ENCODE peak calls at places on chromosome 11, in seven cellular contexts. One of them, this sample, is unnamed.
A peak's percentile ranks its signal among the peaks of the same experiment; 100 is the strongest.

GRCh38 chr11:2489103-2489502 is 44.3 kb downstream of the KCNQ1 start:
- DNase-seq in H9: no peak
- DNase-seq in H1: no peak
- DNase-seq in IMR-90: no peak
- DNase-seq in mesenchymal stem cell: no peak
- DNase-seq in mesendoderm: no peak
- DNase-seq in trophoblast cell: no peak
- DNase-seq in this sample: no peak

GRCh38 chr11:42800041-42800440 is 511.8 kb upstream of the API5 start:
- DNase-seq in H9: no peak
- DNase-seq in H1: no peak
- DNase-seq in IMR-90: no peak
- DNase-seq in mesenchymal stem cell: no peak
- DNase-seq in mesendoderm: no peak
- DNase-seq in trophoblast cell: no peak
- DNase-seq in this sample: no peak

GRCh38 chr11:79018371-79018849 is 422.4 kb downstream of the TENM4 start:
- DNase-seq in H9: no peak
- DNase-seq in H1: no peak
- DNase-seq in IMR-90: peak; percentile 97
- DNase-seq in mesenchymal stem cell: peak; percentile 18
- DNase-seq in mesendoderm: peak; percentile 93
- DNase-seq in trophoblast cell: no peak
- DNase-seq in this sample: no peak

GRCh38 chr11:19398772-19399542 is 158.2 kb upstream of the E2F8 start:
- DNase-seq in H9: no peak
- DNase-seq in H1: no peak
- DNase-seq in IMR-90: peak; percentile 94
- DNase-seq in mesenchymal stem cell: peak; percentile 61
- DNase-seq in mesendoderm: no peak
- DNase-seq in trophoblast cell: peak; percentile 3
- DNase-seq in this sample: no peak

GRCh38 chr11:95711162-95711944 is 78.2 kb downstream of the FAM76B start:
- DNase-seq in H9: no peak
- DNase-seq in H1: no peak
- DNase-seq in IMR-90: peak; percentile 14
- DNase-seq in mesenchymal stem cell: no peak
- DNase-seq in mesendoderm: no peak
- DNase-seq in trophoblast cell: no peak
- DNase-seq in this sample: no peak

GRCh38 chr11:1341928-1342524 is 32.6 kb upstream of the TOLLIP start:
- DNase-seq in H9: no peak
- DNase-seq in H1: no peak
- DNase-seq in IMR-90: peak; percentile 64
- DNase-seq in mesenchymal stem cell: peak; percentile 51
- DNase-seq in mesendoderm: no peak
- DNase-seq in trophoblast cell: peak; percentile 6
- DNase-seq in this sample: no peak

GRCh38 chr11:11931461-11932055 is 76.9 kb downstream of the DKK3 start:
- DNase-seq in H9: no peak
- DNase-seq in H1: no peak
- DNase-seq in IMR-90: peak; percentile 74
- DNase-seq in mesenchymal stem cell: peak; percentile 65
- DNase-seq in mesendoderm: peak; percentile 76
- DNase-seq in trophoblast cell: peak; percentile 81
- DNase-seq in this sample: peak; percentile 14

GRCh38 chr11:105538531-105538930 is 71.3 kb upstream of the GRIA4 start:
- DNase-seq in H9: no peak
- DNase-seq in H1: no peak
- DNase-seq in IMR-90: no peak
- DNase-seq in mesenchymal stem cell: no peak
- DNase-seq in mesendoderm: no peak
- DNase-seq in trophoblast cell: no peak
- DNase-seq in this sample: no peak

GRCh38 chr11:1167751-1168231 is 10.0 kb downstream of the MUC5AC start:
- DNase-seq in H9: no peak
- DNase-seq in H1: no peak
- DNase-seq in IMR-90: no peak
- DNase-seq in mesenchymal stem cell: no peak
- DNase-seq in mesendoderm: no peak
- DNase-seq in trophoblast cell: no peak
- DNase-seq in this sample: no peak

GRCh38 chr11:119512373-119512772 is 89.4 kb upstream of the THY1 start:
- DNase-seq in H9: no peak
- DNase-seq in H1: no peak
- DNase-seq in IMR-90: no peak
- DNase-seq in mesenchymal stem cell: no peak
- DNase-seq in mesendoderm: no peak
- DNase-seq in trophoblast cell: no peak
- DNase-seq in this sample: no peak

GRCh38 chr11:7579226-7579825 is 65.5 kb downstream of the PPFIBP2 start:
- DNase-seq in H9: no peak
- DNase-seq in H1: no peak
- DNase-seq in IMR-90: peak; percentile 57
- DNase-seq in mesenchymal stem cell: peak; percentile 74
- DNase-seq in mesendoderm: no peak
- DNase-seq in trophoblast cell: peak; percentile 83
- DNase-seq in this sample: no peak

GRCh38 chr11:31722754-31723153 is 88.4 kb downstream of the PAX6 start:
- DNase-seq in H9: no peak
- DNase-seq in H1: no peak
- DNase-seq in IMR-90: no peak
- DNase-seq in mesenchymal stem cell: no peak
- DNase-seq in mesendoderm: no peak
- DNase-seq in trophoblast cell: no peak
- DNase-seq in this sample: no peak

GRCh38 chr11:94129505-94130335 is 1.1 kb downstream of the PANX1 start:
- DNase-seq in H9: peak; percentile 76
- DNase-seq in H1: peak; percentile 33
- DNase-seq in IMR-90: peak; percentile 39
- DNase-seq in mesenchymal stem cell: peak; percentile 51
- DNase-seq in mesendoderm: no peak
- DNase-seq in trophoblast cell: peak; percentile 34
- DNase-seq in this sample: no peak

GRCh38 chr11:124610295-124610694 is 933 bp upstream of the PANX3 start:
- DNase-seq in H9: no peak
- DNase-seq in H1: no peak
- DNase-seq in IMR-90: no peak
- DNase-seq in mesenchymal stem cell: no peak
- DNase-seq in mesendoderm: no peak
- DNase-seq in trophoblast cell: no peak
- DNase-seq in this sample: no peak

GRCh38 chr11:116234989-116235567 is 537.7 kb downstream of the BUD13 start:
- DNase-seq in H9: peak; percentile 60
- DNase-seq in H1: no peak
- DNase-seq in IMR-90: no peak
- DNase-seq in mesenchymal stem cell: no peak
- DNase-seq in mesendoderm: peak; percentile 84
- DNase-seq in trophoblast cell: no peak
- DNase-seq in this sample: no peak

GRCh38 chr11:118609380-118610219 is 2.2 kb downstream of the PHLDB1 start:
- DNase-seq in H9: no peak
- DNase-seq in H1: peak; percentile 75
- DNase-seq in IMR-90: peak; percentile 34
- DNase-seq in mesenchymal stem cell: peak; percentile 63
- DNase-seq in mesendoderm: peak; percentile 26
- DNase-seq in trophoblast cell: no peak
- DNase-seq in this sample: no peak

GRCh38 chr11:109993786-109994185 is 99.4 kb upstream of the ZC3H12C start:
- DNase-seq in H9: no peak
- DNase-seq in H1: no peak
- DNase-seq in IMR-90: peak; percentile 13
- DNase-seq in mesenchymal stem cell: peak; percentile 28
- DNase-seq in mesendoderm: no peak
- DNase-seq in trophoblast cell: no peak
- DNase-seq in this sample: no peak

GRCh38 chr11:118521892-118522311 is 5.4 kb upstream of the TTC36 start:
- DNase-seq in H9: no peak
- DNase-seq in H1: no peak
- DNase-seq in IMR-90: no peak
- DNase-seq in mesenchymal stem cell: no peak
- DNase-seq in mesendoderm: no peak
- DNase-seq in trophoblast cell: no peak
- DNase-seq in this sample: no peak

GRCh38 chr11:71500601-71501021 is 26.5 kb upstream of the KRTAP5-7 start:
- DNase-seq in H9: no peak
- DNase-seq in H1: no peak
- DNase-seq in IMR-90: no peak
- DNase-seq in mesenchymal stem cell: no peak
- DNase-seq in mesendoderm: no peak
- DNase-seq in trophoblast cell: no peak
- DNase-seq in this sample: no peak

DNA sequence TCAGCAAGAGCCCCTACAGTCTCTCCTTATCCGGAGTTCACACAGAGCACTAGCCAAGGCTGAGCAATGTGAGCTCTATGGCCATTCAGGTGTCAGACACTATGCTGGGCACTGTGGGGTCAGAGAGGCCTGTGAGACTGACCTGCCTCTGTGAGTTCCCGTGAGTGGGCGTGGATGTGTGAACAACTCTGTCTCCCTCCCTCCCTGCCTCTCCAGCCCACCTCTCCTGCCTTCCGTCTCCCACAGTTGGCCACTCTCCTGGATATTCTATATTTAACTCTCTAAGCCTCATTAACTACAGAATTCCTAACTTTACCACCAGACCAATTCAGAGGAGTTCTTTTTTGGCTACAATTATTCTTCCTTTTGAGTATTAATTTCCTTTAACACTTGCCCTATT is 191.6 kb upstream of the NCAM1 start:
- DNase-seq in H9: no peak
- DNase-seq in H1: no peak
- DNase-seq in IMR-90: no peak
- DNase-seq in mesenchymal stem cell: no peak
- DNase-seq in mesendoderm: no peak
- DNase-seq in trophoblast cell: no peak
- DNase-seq in this sample: no peak
- H2BK5ac ChIP-seq in H9: no peak overlapping the region
- H2BK5ac ChIP-seq in H1: no peak overlapping the region
- H2BK5ac ChIP-seq in IMR-90: no peak overlapping the region
- H2BK5ac ChIP-seq in mesenchymal stem cell: no peak overlapping the region
- H2BK5ac ChIP-seq in mesendoderm: no peak overlapping the region
- H2BK5ac ChIP-seq in trophoblast cell: no peak overlapping the region
- H2BK5ac ChIP-seq in this sample: no peak overlapping the region

GRCh38 chr11:56509439-56509838 is 18.3 kb upstream of the OR5M8 start:
- DNase-seq in H9: no peak
- DNase-seq in H1: no peak
- DNase-seq in IMR-90: no peak
- DNase-seq in mesenchymal stem cell: no peak
- DNase-seq in mesendoderm: no peak
- DNase-seq in trophoblast cell: no peak
- DNase-seq in this sample: no peak
- H2BK5ac ChIP-seq in H9: no peak overlapping the region
- H2BK5ac ChIP-seq in H1: no peak overlapping the region
- H2BK5ac ChIP-seq in IMR-90: no peak overlapping the region
- H2BK5ac ChIP-seq in mesenchymal stem cell: no peak overlapping the region
- H2BK5ac ChIP-seq in mesendoderm: no peak overlapping the region
- H2BK5ac ChIP-seq in trophoblast cell: no peak overlapping the region
- H2BK5ac ChIP-seq in this sample: no peak overlapping the region

DNA sequence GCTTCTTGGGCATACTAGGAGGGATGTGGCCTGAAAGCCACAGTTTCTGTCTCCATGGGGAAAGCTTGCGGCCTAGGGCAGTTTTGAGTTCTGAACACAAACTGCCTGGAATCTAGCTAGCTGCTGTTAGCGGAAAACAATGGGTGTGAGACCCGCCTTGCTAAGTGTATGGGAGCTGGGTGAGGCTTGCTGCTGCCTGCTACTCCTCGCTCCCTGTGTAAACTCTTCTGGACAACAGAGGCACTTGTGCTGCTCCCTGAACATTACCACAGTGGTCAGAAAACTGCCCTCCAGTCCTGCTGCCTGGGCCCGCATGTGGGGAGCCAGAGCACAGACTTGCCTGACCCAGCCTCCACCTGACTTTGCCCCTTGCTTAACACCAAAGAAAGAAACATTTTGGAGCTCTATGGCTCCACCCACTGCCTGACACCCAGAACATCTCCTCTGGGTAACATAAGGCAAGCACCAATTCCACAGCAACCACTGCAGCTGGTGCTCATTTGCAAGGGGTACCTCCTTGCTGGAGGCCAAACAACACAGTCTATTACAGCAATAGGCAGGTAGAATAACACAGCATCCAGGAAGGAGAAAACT is 766.3 kb upstream of the RAG2 start:
- DNase-seq in H9: peak; percentile 64
- DNase-seq in H1: no peak
- DNase-seq in IMR-90: no peak
- DNase-seq in mesenchymal stem cell: no peak
- DNase-seq in mesendoderm: peak; percentile 76
- DNase-seq in trophoblast cell: no peak
- DNase-seq in this sample: no peak
- H2BK5ac ChIP-seq in H9: no peak overlapping the region
- H2BK5ac ChIP-seq in H1: no peak overlapping the region
- H2BK5ac ChIP-seq in IMR-90: no peak overlapping the region
- H2BK5ac ChIP-seq in mesenchymal stem cell: no peak overlapping the region
- H2BK5ac ChIP-seq in mesendoderm: no peak overlapping the region
- H2BK5ac ChIP-seq in trophoblast cell: no peak overlapping the region
- H2BK5ac ChIP-seq in this sample: no peak overlapping the region

GRCh38 chr11:92770419-92770818 is 199.0 kb upstream of the MTNR1B start:
- DNase-seq in H9: no peak
- DNase-seq in H1: no peak
- DNase-seq in IMR-90: no peak
- DNase-seq in mesenchymal stem cell: no peak
- DNase-seq in mesendoderm: no peak
- DNase-seq in trophoblast cell: no peak
- DNase-seq in this sample: no peak
- H2BK5ac ChIP-seq in H9: no peak overlapping the region
- H2BK5ac ChIP-seq in H1: no peak overlapping the region
- H2BK5ac ChIP-seq in IMR-90: no peak overlapping the region
- H2BK5ac ChIP-seq in mesenchymal stem cell: no peak overlapping the region
- H2BK5ac ChIP-seq in mesendoderm: no peak overlapping the region
- H2BK5ac ChIP-seq in trophoblast cell: no peak overlapping the region
- H2BK5ac ChIP-seq in this sample: no peak overlapping the region

DNA sequence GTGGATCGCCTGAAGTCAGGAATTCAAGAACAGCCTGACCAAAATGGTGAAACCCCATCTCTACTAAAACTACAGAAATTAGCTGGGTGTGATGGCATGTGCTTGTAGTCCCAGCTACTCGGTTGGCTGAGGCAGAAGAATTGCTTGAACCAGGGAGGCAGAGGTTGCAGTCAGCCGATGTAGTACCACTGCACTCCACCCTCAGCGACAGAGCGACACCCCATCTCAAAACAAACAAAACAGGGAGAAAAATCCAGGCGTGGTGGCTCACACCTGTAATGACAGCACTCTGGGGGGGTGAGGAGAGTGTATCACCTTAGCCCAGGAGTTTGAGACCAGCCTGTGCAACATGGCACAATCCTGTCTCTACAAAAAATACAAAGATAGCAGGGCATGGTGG is 802.3 kb upstream of the ARHGAP42 start:
- DNase-seq in H9: peak; percentile 36
- DNase-seq in H1: no peak
- DNase-seq in IMR-90: no peak
- DNase-seq in mesenchymal stem cell: no peak
- DNase-seq in mesendoderm: peak; percentile 11
- DNase-seq in trophoblast cell: no peak
- DNase-seq in this sample: no peak
- H2BK5ac ChIP-seq in H9: no peak overlapping the region
- H2BK5ac ChIP-seq in H1: no peak overlapping the region
- H2BK5ac ChIP-seq in IMR-90: no peak overlapping the region
- H2BK5ac ChIP-seq in mesenchymal stem cell: no peak overlapping the region
- H2BK5ac ChIP-seq in mesendoderm: no peak overlapping the region
- H2BK5ac ChIP-seq in trophoblast cell: no peak overlapping the region
- H2BK5ac ChIP-seq in this sample: no peak overlapping the region